ENCODE peak calls at places on chromosomes 6 and 20, in seven cellular contexts. A is H7; O is ovary; Y is naive thymus-derived CD4-positive, alpha-beta T cell; Z is small intestine; G is upper lobe of right lung; J is lung. U is an unnamed sample. For H3K36me3, the result is how much of the 10 kb centered on the place peaks cover.

GRCh38 chr20:63234693-63235398 is 859 bp upstream of the BIRC7 start:
- DNase-seq in Z (peak), G (no peak), A (peak), Y (peak), J (no peak), O (no peak), U (peak)

GRCh38 chr6:42771741-42772100 is 10.1 kb upstream of the BICRAL start:
- DNase-seq in A (no peak), O (no peak), Y (no peak), Z (no peak), J (no peak), G (no peak), U (no peak)

GRCh38 chr6:157034433-157035230 is 257.5 kb downstream of the ARID1B start:
- DNase-seq in G (no peak), Z (peak), Y (peak), O (no peak), J (no peak), A (peak), U (no peak)

GRCh38 chr6:168163096-168163731 is 84.2 kb upstream of the FRMD1 start:
- DNase-seq in G (no peak), O (no peak), A (peak), Y (no peak), J (no peak), Z (no peak), U (no peak)

GRCh38 chr6:119028106-119028505 is 50.4 kb downstream of the FAM184A start:
- DNase-seq in G (no peak), Y (no peak), Z (no peak), O (no peak), J (no peak), A (no peak), U (no peak)

GRCh38 chr20:13443690-13444089 is 195.0 kb downstream of the TASP1 start:
- DNase-seq in Z (no peak), O (no peak), Y (no peak), A (no peak), J (no peak), G (no peak), U (no peak)

GRCh38 chr6:118660218-118660569 is 8.8 kb upstream of the CEP85L start:
- DNase-seq in G (no peak), Z (peak), O (peak), J (no peak), Y (peak), A (no peak), U (no peak)

GRCh38 chr6:162014069-162014811 is 713.3 kb downstream of the PRKN start:
- DNase-seq in G (no peak), A (no peak), Y (no peak), O (no peak), J (no peak), Z (no peak), U (no peak)

GRCh38 chr6:89197141-89197540 is 20.0 kb downstream of the GABRR1 start:
- DNase-seq in G (no peak), Y (no peak), J (no peak), A (no peak), O (no peak), Z (no peak), U (no peak)

GRCh38 chr6:15305496-15305895 is 59.6 kb downstream of the JARID2 start:
- DNase-seq in Y (no peak), G (no peak), J (no peak), Z (no peak), A (no peak), O (no peak), U (no peak)

GRCh38 chr20:21663465-21663864 is 42.0 kb upstream of the PAX1 start:
- DNase-seq in J (no peak), A (no peak), Z (no peak), O (no peak), G (no peak), Y (no peak), U (no peak)

GRCh38 chr6:136288566-136289326 is 900 bp downstream of the BCLAF1 start:
- DNase-seq in O (peak), A (peak), J (peak), Y (peak), G (peak), Z (peak), U (peak)

GRCh38 chr6:40997256-40997957 is 41.6 kb downstream of the UNC5CL start:
- DNase-seq in J (peak), G (no peak), A (peak), Z (peak), Y (no peak), O (peak), U (peak)

GRCh38 chr6:160249687-160250086 is 8.9 kb downstream of the SLC22A2 start:
- DNase-seq in J (no peak), G (no peak), Z (no peak), A (no peak), O (no peak), Y (no peak), U (no peak)

GRCh38 chr20:5592165-5592564 is 158.0 kb upstream of the SHLD1 start:
- DNase-seq in Y (no peak), Z (no peak), A (no peak), G (no peak), J (no peak), O (no peak), U (no peak)
- H3K36me3 ChIP-seq in Y (under half), Z (under half), A (under half), G (half or more), J (under half), O (under half), U (under half)

GRCh38 chr6:25833136-25833535 is 1.3 kb upstream of the SLC17A1 start:
- DNase-seq in O (no peak), Y (no peak), A (no peak), G (no peak), Z (no peak), J (no peak), U (no peak)

GRCh38 chr6:25832670-25833069 is 818 bp upstream of the SLC17A1 start:
- DNase-seq in A (no peak), J (no peak), O (no peak), G (no peak), Y (no peak), Z (no peak), U (no peak)

GRCh38 chr6:25832307-25832662 is 433 bp upstream of the SLC17A1 start:
- DNase-seq in Z (no peak), Y (no peak), O (no peak), G (no peak), J (no peak), A (no peak), U (no peak)

GRCh38 chr6:25835442-25836283 is 3.8 kb upstream of the SLC17A1 start:
- DNase-seq in Z (peak), A (no peak), O (no peak), J (no peak), G (no peak), Y (no peak), U (no peak)

GRCh38 chr6:25834950-25835349 is 3.1 kb upstream of the SLC17A1 start:
- DNase-seq in Y (no peak), Z (no peak), J (no peak), O (no peak), A (no peak), G (no peak), U (no peak)
- H3K36me3 ChIP-seq in Y (under half), Z (under half), J (under half), O (under half), A (under half), G (under half), U (under half)

GRCh38 chr6:154830771-154831170 is 97.6 kb downstream of the SCAF8 start:
- DNase-seq in J (no peak), Y (no peak), A (no peak), O (no peak), G (no peak), Z (no peak), U (no peak)
- H3K36me3 ChIP-seq in J (under half), Y (half or more), A (under half), O (under half), G (half or more), Z (under half), U (under half)

GRCh38 chr20:50133041-50133440 is 20.1 kb upstream of the UBE2V1 start:
- DNase-seq in Y (no peak), J (no peak), G (no peak), Z (no peak), A (no peak), O (no peak), U (no peak)
- H3K36me3 ChIP-seq in Y (half or more), J (under half), G (half or more), Z (under half), A (under half), O (under half), U (under half)

DNA sequence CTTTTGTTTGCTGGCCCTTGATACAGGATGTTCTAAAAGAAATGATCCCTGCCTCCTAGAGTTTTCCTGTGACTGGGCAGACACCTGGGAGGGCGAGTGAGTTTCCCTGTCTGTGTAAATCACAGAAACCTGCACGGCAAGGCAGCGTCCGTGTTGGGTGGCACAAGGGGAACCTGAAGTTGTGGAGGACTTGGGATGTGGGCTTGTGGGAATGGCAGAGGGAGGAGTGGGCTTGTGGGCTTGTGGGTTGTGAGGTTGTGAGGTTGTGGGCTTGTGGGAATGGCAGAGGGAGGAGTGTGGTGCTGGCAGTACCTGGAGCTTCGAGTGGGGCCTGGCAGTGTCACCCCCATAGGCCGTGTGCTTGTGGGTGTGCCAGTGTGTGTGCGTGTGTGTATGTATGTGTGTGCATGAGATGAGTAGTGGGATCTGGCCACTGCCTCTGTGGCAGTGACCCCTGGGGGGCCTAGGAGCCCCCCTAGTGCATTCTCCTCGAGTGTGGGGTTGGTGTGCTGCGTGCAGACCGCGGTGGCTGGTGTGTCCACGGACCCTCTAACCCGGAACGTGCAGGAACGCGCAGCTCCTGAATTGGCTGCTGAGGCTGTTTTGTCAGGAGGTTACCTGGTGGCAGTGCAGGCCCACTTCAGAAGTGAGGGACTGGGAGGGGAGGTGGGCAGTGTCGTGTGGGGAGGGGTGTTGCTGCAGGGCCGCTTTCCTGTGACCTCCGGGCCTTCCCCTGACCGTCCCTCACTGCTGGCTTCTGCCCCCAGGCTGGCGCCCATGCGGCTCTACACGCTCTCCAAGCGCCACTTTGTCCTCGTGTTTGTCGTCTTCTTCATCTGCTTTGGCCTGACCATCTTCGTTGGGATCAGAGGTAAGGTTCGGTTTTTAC is 13.0 kb downstream of the TMEM181 start:
- DNase-seq in J (no peak), Z (no peak), O (no peak), A (no peak), Y (no peak), G (no peak), U (no peak)
- H3K36me3 ChIP-seq in J (under half), Z (under half), O (under half), A (under half), Y (under half), G (under half), U (under half)

GRCh38 chr6:18219611-18220010 is 44.7 kb downstream of the DEK start:
- DNase-seq in A (no peak), Z (no peak), J (no peak), G (no peak), Y (no peak), O (no peak), U (no peak)
- H3K36me3 ChIP-seq in A (under half), Z (under half), J (under half), G (half or more), Y (under half), O (under half), U (under half)

DNA sequence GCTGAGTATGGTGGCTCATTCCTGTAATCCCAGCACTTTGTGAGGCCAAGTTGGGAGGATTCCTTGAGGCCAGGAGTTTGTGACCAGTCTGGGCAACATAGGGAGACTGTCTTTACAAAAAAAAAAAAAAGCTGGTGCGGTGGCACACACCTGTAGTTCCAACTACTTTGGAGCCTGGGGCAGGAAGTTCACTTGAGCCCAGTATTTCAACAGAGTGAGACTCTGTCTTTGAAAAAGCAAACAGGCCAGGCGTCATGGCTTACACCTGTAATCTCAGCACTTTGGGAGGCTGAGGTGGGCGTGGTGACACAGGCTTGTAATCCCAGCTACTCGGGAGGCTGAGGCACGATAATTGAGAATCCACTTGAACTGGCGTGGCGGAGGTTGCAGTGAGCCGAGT is 28.7 kb downstream of the MYBL2 start:
- DNase-seq in O (no peak), J (no peak), Y (no peak), Z (no peak), A (no peak), G (no peak), U (no peak)
- H3K36me3 ChIP-seq in O (under half), J (under half), Y (under half), Z (under half), A (under half), G (under half), U (under half)

GRCh38 chr20:35271073-35271882 is 6.6 kb downstream of the MMP24OS start:
- DNase-seq in J (no peak), A (peak), Y (no peak), Z (no peak), O (no peak), G (no peak), U (no peak)
- H3K36me3 ChIP-seq in J (under half), A (under half), Y (half or more), Z (under half), O (under half), G (half or more), U (under half)

U was measured in pancreas.